ENCODE peak calls at places on chromosomes 7 and 10, in nine cellular contexts. One of them, this sample, is unnamed. For H3K4me1, the result is how much of the 10 kb centered on the place peaks cover.

GRCh38 chr10:49298666-49298989 is 342 bp upstream of the C10orf71 start:
- DNase-seq in body of pancreas: peak
- DNase-seq in sigmoid colon: peak
- DNase-seq in OCI-LY7: no peak
- DNase-seq in fibroblast of lung: no peak
- DNase-seq in H1: no peak
- DNase-seq in GM23338: peak
- DNase-seq in A549: no peak
- DNase-seq in ovary: no peak
- DNase-seq in this sample: no peak

GRCh38 chr10:115654961-115655360 is 561.8 kb downstream of the ATRNL1 start:
- DNase-seq in body of pancreas: no peak
- DNase-seq in sigmoid colon: no peak
- DNase-seq in OCI-LY7: no peak
- DNase-seq in fibroblast of lung: peak
- DNase-seq in H1: no peak
- DNase-seq in GM23338: no peak
- DNase-seq in A549: no peak
- DNase-seq in ovary: no peak
- DNase-seq in this sample: no peak

GRCh38 chr7:101775181-101775580 is 42.2 kb upstream of the CUX1 start:
- DNase-seq in body of pancreas: no peak
- DNase-seq in sigmoid colon: no peak
- DNase-seq in OCI-LY7: no peak
- DNase-seq in fibroblast of lung: no peak
- DNase-seq in H1: no peak
- DNase-seq in GM23338: no peak
- DNase-seq in A549: no peak
- DNase-seq in ovary: no peak
- DNase-seq in this sample: no peak

GRCh38 chr7:99579956-99580777 is 17.9 kb upstream of the TMEM225B start:
- DNase-seq in body of pancreas: peak
- DNase-seq in sigmoid colon: no peak
- DNase-seq in OCI-LY7: no peak
- DNase-seq in fibroblast of lung: peak
- DNase-seq in H1: no peak
- DNase-seq in GM23338: peak
- DNase-seq in A549: no peak
- DNase-seq in ovary: peak
- DNase-seq in this sample: peak

GRCh38 chr7:127678947-127679346 is 27.0 kb downstream of the SND1 start:
- DNase-seq in body of pancreas: no peak
- DNase-seq in sigmoid colon: no peak
- DNase-seq in OCI-LY7: no peak
- DNase-seq in fibroblast of lung: peak
- DNase-seq in H1: no peak
- DNase-seq in GM23338: no peak
- DNase-seq in A549: no peak
- DNase-seq in ovary: no peak
- DNase-seq in this sample: no peak

GRCh38 chr7:21912305-21912704 is 33.4 kb downstream of the CDCA7L start:
- DNase-seq in body of pancreas: no peak
- DNase-seq in sigmoid colon: no peak
- DNase-seq in OCI-LY7: no peak
- DNase-seq in fibroblast of lung: peak
- DNase-seq in H1: no peak
- DNase-seq in GM23338: no peak
- DNase-seq in A549: no peak
- DNase-seq in ovary: no peak
- DNase-seq in this sample: no peak

GRCh38 chr7:68321076-68321639 is 1277.1 kb upstream of the AUTS2 start:
- DNase-seq in body of pancreas: peak
- DNase-seq in sigmoid colon: peak
- DNase-seq in OCI-LY7: no peak
- DNase-seq in fibroblast of lung: peak
- DNase-seq in H1: no peak
- DNase-seq in GM23338: no peak
- DNase-seq in A549: peak
- DNase-seq in ovary: no peak
- DNase-seq in this sample: no peak

GRCh38 chr7:102912742-102913141 is at the start of gene LRRC17:
- DNase-seq in body of pancreas: no peak
- DNase-seq in sigmoid colon: no peak
- DNase-seq in OCI-LY7: no peak
- DNase-seq in fibroblast of lung: peak
- DNase-seq in H1: no peak
- DNase-seq in GM23338: peak
- DNase-seq in A549: no peak
- DNase-seq in ovary: peak
- DNase-seq in this sample: no peak

GRCh38 chr7:43636093-43636492 is 53.2 kb downstream of the STK17A start:
- DNase-seq in body of pancreas: peak
- DNase-seq in sigmoid colon: no peak
- DNase-seq in OCI-LY7: no peak
- DNase-seq in fibroblast of lung: peak
- DNase-seq in H1: no peak
- DNase-seq in GM23338: no peak
- DNase-seq in A549: no peak
- DNase-seq in ovary: no peak
- DNase-seq in this sample: no peak

GRCh38 chr7:93194368-93194767 is 31.9 kb downstream of the HEPACAM2 start:
- DNase-seq in body of pancreas: no peak
- DNase-seq in sigmoid colon: no peak
- DNase-seq in OCI-LY7: no peak
- DNase-seq in fibroblast of lung: peak
- DNase-seq in H1: no peak
- DNase-seq in GM23338: no peak
- DNase-seq in A549: no peak
- DNase-seq in ovary: no peak
- DNase-seq in this sample: no peak

GRCh38 chr7:41134242-41134872 is 568.5 kb downstream of the INHBA start:
- DNase-seq in body of pancreas: no peak
- DNase-seq in sigmoid colon: no peak
- DNase-seq in OCI-LY7: peak
- DNase-seq in fibroblast of lung: peak
- DNase-seq in H1: no peak
- DNase-seq in GM23338: no peak
- DNase-seq in A549: no peak
- DNase-seq in ovary: no peak
- DNase-seq in this sample: no peak

GRCh38 chr10:52779541-52780390 is 7.2 kb upstream of the MBL2 start:
- DNase-seq in body of pancreas: peak
- DNase-seq in sigmoid colon: no peak
- DNase-seq in OCI-LY7: peak
- DNase-seq in fibroblast of lung: peak
- DNase-seq in H1: peak
- DNase-seq in GM23338: peak
- DNase-seq in A549: peak
- DNase-seq in ovary: peak
- DNase-seq in this sample: peak

GRCh38 chr7:69861233-69861632 is 263.0 kb downstream of the AUTS2 start:
- DNase-seq in body of pancreas: no peak
- DNase-seq in sigmoid colon: no peak
- DNase-seq in OCI-LY7: no peak
- DNase-seq in fibroblast of lung: no peak
- DNase-seq in H1: no peak
- DNase-seq in GM23338: no peak
- DNase-seq in A549: no peak
- DNase-seq in ovary: no peak
- DNase-seq in this sample: no peak
- H3K4me1 ChIP-seq in body of pancreas: under half
- H3K4me1 ChIP-seq in sigmoid colon: under half
- H3K4me1 ChIP-seq in OCI-LY7: under half
- H3K4me1 ChIP-seq in fibroblast of lung: under half
- H3K4me1 ChIP-seq in H1: under half
- H3K4me1 ChIP-seq in GM23338: under half
- H3K4me1 ChIP-seq in A549: under half
- H3K4me1 ChIP-seq in ovary: under half
- H3K4me1 ChIP-seq in this sample: under half

DNA sequence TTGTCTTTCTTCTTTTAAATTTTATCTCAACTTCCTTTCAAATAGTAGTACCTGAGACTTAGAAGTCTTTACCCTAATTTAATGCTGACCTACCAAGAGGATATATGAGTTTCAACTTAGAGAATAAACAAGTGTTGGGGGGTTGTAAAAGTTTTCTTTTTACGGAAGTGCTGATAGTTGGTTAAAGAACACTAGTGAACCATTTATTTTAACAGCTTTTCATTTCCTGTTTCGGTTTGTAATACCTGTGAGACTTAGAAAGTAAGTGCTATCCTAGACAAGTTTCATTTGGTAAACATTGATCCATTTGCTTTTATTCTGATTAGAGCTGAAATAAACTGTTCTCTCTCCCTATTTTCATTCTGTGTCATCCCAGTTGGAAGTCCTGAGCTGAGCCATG is 683.1 kb upstream of the SORCS1 start:
- DNase-seq in body of pancreas: no peak
- DNase-seq in sigmoid colon: no peak
- DNase-seq in OCI-LY7: no peak
- DNase-seq in fibroblast of lung: no peak
- DNase-seq in H1: no peak
- DNase-seq in GM23338: no peak
- DNase-seq in A549: no peak
- DNase-seq in ovary: no peak
- DNase-seq in this sample: no peak
- TF ChIP-seq CTCF in body of pancreas: no peak
- TF ChIP-seq CTCF in sigmoid colon: no peak
- TF ChIP-seq CTCF in OCI-LY7: no peak
- TF ChIP-seq CTCF in fibroblast of lung: no peak
- TF ChIP-seq CTCF in H1: no peak
- TF ChIP-seq CTCF in GM23338: no peak
- TF ChIP-seq CTCF in A549: no peak
- TF ChIP-seq CTCF in ovary: no peak
- TF ChIP-seq CTCF in this sample: no peak

DNA sequence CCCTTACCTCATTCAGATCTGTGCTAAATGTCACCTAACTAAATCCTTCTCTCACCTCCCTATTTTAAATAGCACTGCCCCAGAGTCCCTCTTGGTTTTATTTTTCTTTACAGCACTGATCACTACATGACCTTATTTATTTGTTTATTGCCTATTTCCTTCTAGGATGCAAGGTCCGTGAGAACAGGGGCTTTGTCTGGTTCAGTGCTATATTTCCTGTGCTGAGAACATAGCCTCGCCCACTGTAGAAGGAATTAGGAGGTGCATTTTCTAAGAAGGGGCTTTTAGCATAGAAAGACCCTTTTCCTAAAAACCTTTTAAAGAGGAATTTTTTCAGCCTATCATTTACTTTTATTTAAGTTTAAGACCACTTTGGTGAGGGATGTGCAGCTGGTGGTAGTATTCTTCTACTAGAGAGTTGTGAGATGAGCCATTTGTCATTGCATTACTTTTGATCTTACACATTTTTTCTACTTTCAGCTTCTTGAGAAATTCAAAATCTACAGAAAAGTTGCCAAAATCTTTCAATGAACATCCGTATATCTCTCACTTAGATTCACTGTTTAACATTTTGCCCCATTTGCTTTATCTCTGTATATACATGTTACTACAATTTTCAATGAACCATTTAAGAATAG is 13.5 kb upstream of the PCGF5 start:
- DNase-seq in body of pancreas: no peak
- DNase-seq in sigmoid colon: no peak
- DNase-seq in OCI-LY7: no peak
- DNase-seq in fibroblast of lung: no peak
- DNase-seq in H1: no peak
- DNase-seq in GM23338: no peak
- DNase-seq in A549: no peak
- DNase-seq in ovary: no peak
- DNase-seq in this sample: no peak
- H3K27ac ChIP-seq in body of pancreas: no peak
- H3K27ac ChIP-seq in sigmoid colon: no peak
- H3K27ac ChIP-seq in OCI-LY7: no peak
- H3K27ac ChIP-seq in fibroblast of lung: no peak
- H3K27ac ChIP-seq in H1: no peak
- H3K27ac ChIP-seq in GM23338: no peak
- H3K27ac ChIP-seq in A549: no peak
- H3K27ac ChIP-seq in ovary: no peak
- H3K27ac ChIP-seq in this sample: no peak

GRCh38 chr7:1934756-1935155 is 264.7 kb downstream of the ELFN1 start:
- DNase-seq in body of pancreas: no peak
- DNase-seq in sigmoid colon: no peak
- DNase-seq in OCI-LY7: no peak
- DNase-seq in fibroblast of lung: no peak
- DNase-seq in H1: no peak
- DNase-seq in GM23338: no peak
- DNase-seq in A549: no peak
- DNase-seq in ovary: no peak
- DNase-seq in this sample: no peak

GRCh38 chr7:1934017-1934416 is 263.9 kb downstream of the ELFN1 start:
- DNase-seq in body of pancreas: no peak
- DNase-seq in sigmoid colon: no peak
- DNase-seq in OCI-LY7: no peak
- DNase-seq in fibroblast of lung: no peak
- DNase-seq in H1: no peak
- DNase-seq in GM23338: no peak
- DNase-seq in A549: no peak
- DNase-seq in ovary: no peak
- DNase-seq in this sample: no peak

GRCh38 chr7:1936006-1936310 is 265.9 kb downstream of the ELFN1 start:
- DNase-seq in body of pancreas: no peak
- DNase-seq in sigmoid colon: no peak
- DNase-seq in OCI-LY7: no peak
- DNase-seq in fibroblast of lung: no peak
- DNase-seq in H1: no peak
- DNase-seq in GM23338: no peak
- DNase-seq in A549: no peak
- DNase-seq in ovary: no peak
- DNase-seq in this sample: no peak

GRCh38 chr7:1936531-1937251 is 266.6 kb downstream of the ELFN1 start:
- DNase-seq in body of pancreas: no peak
- DNase-seq in sigmoid colon: no peak
- DNase-seq in OCI-LY7: no peak
- DNase-seq in fibroblast of lung: no peak
- DNase-seq in H1: no peak
- DNase-seq in GM23338: no peak
- DNase-seq in A549: no peak
- DNase-seq in ovary: no peak
- DNase-seq in this sample: no peak

DNA sequence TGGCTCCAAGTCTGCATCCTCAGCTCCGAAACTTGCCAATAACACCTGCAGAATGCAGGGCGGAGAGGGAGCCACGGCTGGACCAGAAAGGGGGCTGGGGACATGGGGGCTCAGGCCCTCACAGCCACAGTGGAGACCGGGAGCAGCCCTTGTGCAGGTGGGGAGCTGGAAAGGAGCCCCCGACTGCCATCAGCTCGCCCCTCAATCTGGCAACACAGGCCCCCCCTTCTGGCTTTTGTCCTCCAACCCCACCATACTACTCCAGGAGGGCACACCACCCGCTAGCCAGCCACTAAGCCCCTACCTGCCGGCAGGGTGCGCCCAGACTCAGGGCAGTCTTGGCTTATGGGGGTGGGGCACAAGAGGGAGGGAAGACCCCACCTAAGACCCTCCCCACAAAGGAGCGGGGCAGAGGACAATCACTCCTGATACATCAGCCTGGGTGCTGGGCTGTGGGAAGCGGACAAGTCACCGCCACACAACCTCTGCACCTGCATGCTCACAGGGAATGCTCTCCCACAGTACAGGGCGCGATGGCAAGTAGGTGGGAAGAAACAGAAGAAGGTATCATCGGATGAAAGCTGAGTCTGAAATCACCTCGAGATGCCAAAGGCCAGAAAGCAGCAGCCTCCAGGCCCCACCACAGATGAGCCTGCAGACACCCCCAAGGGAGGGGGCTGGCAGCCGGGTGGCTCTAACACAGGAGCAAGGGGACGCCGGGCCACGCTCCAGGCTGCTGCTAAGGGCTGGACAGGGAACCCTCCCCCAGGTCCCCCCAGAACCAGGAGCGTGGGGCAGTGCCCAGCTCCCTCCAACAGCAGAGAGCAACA is 265.3 kb downstream of the ELFN1 start:
- DNase-seq in body of pancreas: no peak
- DNase-seq in sigmoid colon: no peak
- DNase-seq in OCI-LY7: no peak
- DNase-seq in fibroblast of lung: no peak
- DNase-seq in H1: no peak
- DNase-seq in GM23338: no peak
- DNase-seq in A549: no peak
- DNase-seq in ovary: no peak
- DNase-seq in this sample: no peak
- H3K4me1 ChIP-seq in body of pancreas: under half
- H3K4me1 ChIP-seq in sigmoid colon: under half
- H3K4me1 ChIP-seq in OCI-LY7: under half
- H3K4me1 ChIP-seq in fibroblast of lung: under half
- H3K4me1 ChIP-seq in H1: under half
- H3K4me1 ChIP-seq in GM23338: under half
- H3K4me1 ChIP-seq in A549: under half
- H3K4me1 ChIP-seq in ovary: under half
- H3K4me1 ChIP-seq in this sample: under half